ENCODE peak calls at places on chromosomes 11 and 22, in seven cellular contexts. V, C, E, S, K, Y and R are unnamed samples.

GRCh38 chr22:39967103-39967829 is 7.1 kb downstream of the TMA7B start:
- DNase-seq in V (no peak), C (no peak), E (no peak), S (peak; percentile 33), K (no peak), Y (no peak), R (no peak)

GRCh38 chr11:90204832-90205646 is 17.8 kb downstream of the CHORDC1 start:
- DNase-seq in V (no peak), C (no peak), E (no peak), S (peak; percentile 75), K (no peak), Y (no peak), R (no peak)

GRCh38 chr11:57335343-57336110 is at the start of gene SSRP1:
- DNase-seq in V (peak; percentile 79), C (peak; percentile 94), E (peak; percentile 97), S (peak; percentile 92), K (peak; percentile 86), Y (peak; percentile 94), R (peak; percentile 95)

GRCh38 chr11:43784866-43785265 is 95.8 kb upstream of the ALKBH3 start:
- DNase-seq in V (no peak), C (no peak), E (no peak), S (no peak), K (no peak), Y (no peak), R (no peak)

GRCh38 chr11:134385774-134386565 is 26.1 kb downstream of the B3GAT1 start:
- DNase-seq in V (no peak), C (no peak), E (peak; percentile 39), S (peak; percentile 23), K (no peak), Y (peak; percentile 12), R (peak; percentile 29)

GRCh38 chr11:1660025-1660867 is 30.7 kb downstream of the KRTAP5-5 start:
- DNase-seq in V (no peak), C (no peak), E (no peak), S (no peak), K (no peak), Y (no peak), R (no peak)

GRCh38 chr11:123063396-123064267 is 1.7 kb upstream of the HSPA8 start:
- DNase-seq in V (peak; percentile 35), C (peak; percentile 54), E (no peak), S (peak; percentile 56), K (peak; percentile 29), Y (peak; percentile 47), R (no peak)

GRCh38 chr11:35180311-35181233 is 41.6 kb downstream of the CD44 start:
- DNase-seq in V (no peak), C (no peak), E (no peak), S (no peak), K (no peak), Y (no peak), R (no peak)

GRCh38 chr22:44261861-44262595 is 50.7 kb downstream of the SHISAL1 start:
- DNase-seq in V (no peak), C (peak; percentile 66), E (no peak), S (no peak), K (no peak), Y (peak; percentile 66), R (peak; percentile 72)

GRCh38 chr22:22168190-22168940 is 76.2 kb upstream of the VPREB1 start:
- DNase-seq in V (no peak), C (no peak), E (no peak), S (peak; percentile 9), K (no peak), Y (no peak), R (no peak)

GRCh38 chr22:49950396-49950994 is 10.1 kb upstream of the PIM3 start:
- DNase-seq in V (no peak), C (no peak), E (peak; percentile 78), S (no peak), K (no peak), Y (no peak), R (no peak)

GRCh38 chr11:6210274-6210955 is 5.1 kb downstream of the C11orf42 start:
- DNase-seq in V (no peak), C (no peak), E (no peak), S (no peak), K (no peak), Y (no peak), R (no peak)

GRCh38 chr22:37234736-37235711 is 9.0 kb downstream of the RAC2 start:
- DNase-seq in V (no peak), C (no peak), E (peak; percentile 52), S (no peak), K (no peak), Y (no peak), R (no peak)

GRCh38 chr22:49229483-49230193 is 598.0 kb downstream of the BRD1 start:
- DNase-seq in V (no peak), C (no peak), E (no peak), S (no peak), K (no peak), Y (no peak), R (no peak)

GRCh38 chr11:90329043-90329442 is 106.2 kb upstream of the CHORDC1 start:
- DNase-seq in V (no peak), C (no peak), E (no peak), S (no peak), K (no peak), Y (no peak), R (no peak)

GRCh38 chr11:72229925-72230763 is 5.6 kb downstream of the INPPL1 start:
- DNase-seq in V (no peak), C (no peak), E (no peak), S (no peak), K (peak; percentile 10), Y (no peak), R (no peak)

GRCh38 chr22:20569059-20570058 is 61.9 kb downstream of the MED15 start:
- DNase-seq in V (peak; percentile 67), C (peak; percentile 71), E (peak; percentile 89), S (peak; percentile 90), K (peak; percentile 77), Y (peak; percentile 78), R (peak; percentile 77)

GRCh38 chr22:48953103-48953720 is 874.5 kb downstream of the BRD1 start:
- DNase-seq in V (no peak), C (no peak), E (peak; percentile 41), S (no peak), K (no peak), Y (no peak), R (no peak)

GRCh38 chr11:17991799-17992433 is 20.9 kb downstream of the SERGEF start:
- DNase-seq in V (peak; percentile 38), C (no peak), E (no peak), S (peak; percentile 49), K (peak; percentile 38), Y (no peak), R (no peak)

GRCh38 chr22:35149149-35149548 is 83.2 kb downstream of the ISX start:
- DNase-seq in V (no peak), C (no peak), E (no peak), S (no peak), K (no peak), Y (no peak), R (no peak)

GRCh38 chr11:76173663-76174062 is 32.6 kb downstream of the WNT11 start:
- DNase-seq in V (no peak), C (no peak), E (no peak), S (peak; percentile 36), K (no peak), Y (no peak), R (peak; percentile 16)

GRCh38 chr11:67309661-67310061 is 6.3 kb downstream of the SSH3 start:
- DNase-seq in V (no peak), C (no peak), E (peak; percentile 57), S (no peak), K (no peak), Y (no peak), R (no peak)

GRCh38 chr11:64593156-64594105 is 2.4 kb downstream of the SLC22A12 start:
- DNase-seq in V (no peak), C (no peak), E (peak; percentile 68), S (no peak), K (no peak), Y (peak; percentile 12), R (no peak)

GRCh38 chr11:94706211-94706610 is 61.9 kb upstream of the AMOTL1 start:
- DNase-seq in V (no peak), C (peak; percentile 55), E (no peak), S (peak; percentile 74), K (no peak), Y (peak; percentile 33), R (no peak)

GRCh38 chr11:112159098-112159761 is 4.7 kb downstream of the IL18 start:
- DNase-seq in V (no peak), C (no peak), E (no peak), S (no peak), K (no peak), Y (no peak), R (no peak)

GRCh38 chr11:76225122-76225584 is 18.9 kb upstream of the WNT11 start:
- DNase-seq in V (no peak), C (peak; percentile 55), E (peak; percentile 69), S (no peak), K (no peak), Y (peak; percentile 69), R (peak; percentile 85)

GRCh38 chr11:102279641-102280170 is 37.6 kb upstream of the BIRC3 start:
- DNase-seq in V (no peak), C (no peak), E (no peak), S (peak; percentile 63), K (no peak), Y (no peak), R (no peak)

GRCh38 chr11:10305964-10306918 is 1.4 kb downstream of the ADM start:
- DNase-seq in V (peak; percentile 13), C (peak; percentile 45), E (peak; percentile 82), S (peak; percentile 34), K (no peak), Y (peak; percentile 51), R (peak; percentile 74)